ENCODE peak calls at places on chromosome 6, in four cellular contexts. X, F, A and J are unnamed samples.

GRCh38 chr6:3532296-3532916 is 75.6 kb upstream of the SLC22A23 start:
- DNase-seq in A (no peak), X (no peak), F (no peak), J (no peak)

GRCh38 chr6:170178561-170179477 is 112.1 kb downstream of the DLL1 start:
- DNase-seq in X (no peak), F (no peak), A (no peak), J (no peak)

GRCh38 chr6:69861986-69862385 is 4.4 kb upstream of the COL19A1 start:
- DNase-seq in A (no peak), X (no peak), F (no peak), J (no peak)

GRCh38 chr6:127422791-127423190 is 36.4 kb downstream of the KIAA0408 start:
- DNase-seq in A (no peak), X (no peak), F (no peak), J (no peak)

GRCh38 chr6:3990692-3991491 is 88.0 kb downstream of the FAM217A start:
- DNase-seq in X (peak), F (peak), A (peak), J (no peak)

GRCh38 chr6:145814035-145814500 is 527 bp downstream of the FBXO30 start:
- DNase-seq in X (peak), A (no peak), F (peak), J (peak)

GRCh38 chr6:73798592-73798991 is 102.6 kb downstream of the CD109 start:
- DNase-seq in X (peak), F (peak), A (no peak), J (no peak)

GRCh38 chr6:68975064-68975463 is 340.0 kb downstream of the ADGRB3 start:
- DNase-seq in X (no peak), F (no peak), A (no peak), J (no peak)

GRCh38 chr6:159728552-159728951 is 1.2 kb downstream of the WTAP start:
- DNase-seq in F (no peak), X (no peak), A (no peak), J (no peak)

GRCh38 chr6:131924881-131925474 is 26.2 kb downstream of the CCN2 start:
- DNase-seq in F (peak), X (peak), A (no peak), J (no peak)

GRCh38 chr6:163132050-163132750 is 282.3 kb upstream of the QKI start:
- DNase-seq in A (no peak), F (no peak), X (no peak), J (no peak)

GRCh38 chr6:163759542-163759941 is 345.0 kb downstream of the QKI start:
- DNase-seq in A (no peak), F (no peak), X (no peak), J (no peak)

GRCh38 chr6:134145786-134146185 is 93.4 kb upstream of the SLC2A12 start:
- DNase-seq in F (no peak), X (no peak), A (no peak), J (no peak)

GRCh38 chr6:138726066-138727060 is 47.2 kb upstream of the CCDC28A start:
- DNase-seq in X (no peak), A (no peak), F (no peak), J (no peak)

GRCh38 chr6:44475779-44476434 is 88.4 kb downstream of the CDC5L start:
- DNase-seq in A (peak), F (peak), X (peak), J (no peak)

GRCh38 chr6:118725944-118726343 is 74.6 kb upstream of the CEP85L start:
- DNase-seq in F (no peak), X (no peak), A (no peak), J (no peak)

GRCh38 chr6:107185570-107185969 is 70.3 kb upstream of the BEND3 start:
- DNase-seq in A (no peak), F (peak), X (no peak), J (no peak)

GRCh38 chr6:88982720-88983119 is 19.3 kb upstream of the RNGTT start:
- DNase-seq in X (peak), A (peak), F (peak), J (peak)

GRCh38 chr6:170360476-170360875 is 53.9 kb downstream of the FAM120B start:
- DNase-seq in A (no peak), F (no peak), X (no peak), J (no peak)

GRCh38 chr6:79670789-79671188 is 39.7 kb downstream of the SH3BGRL2 start:
- DNase-seq in X (no peak), A (no peak), F (no peak), J (no peak)

GRCh38 chr6:42532038-42532669 is 31.7 kb upstream of the UBR2 start:
- DNase-seq in X (peak), A (peak), F (peak), J (no peak)

GRCh38 chr6:81768150-81768942 is 15.9 kb upstream of the TENT5A start:
- DNase-seq in A (no peak), F (peak), X (no peak), J (no peak)

GRCh38 chr6:117138920-117139319 is 126.4 kb upstream of the VGLL2 start:
- DNase-seq in A (no peak), X (no peak), F (no peak), J (no peak)

GRCh38 chr6:5084192-5084786 is 852 bp upstream of the PPP1R3G start:
- DNase-seq in F (no peak), A (peak), X (no peak), J (no peak)

GRCh38 chr6:162882817-162883481 is 155.2 kb downstream of the PACRG start:
- DNase-seq in F (peak), A (no peak), X (no peak), J (no peak)

DNA sequence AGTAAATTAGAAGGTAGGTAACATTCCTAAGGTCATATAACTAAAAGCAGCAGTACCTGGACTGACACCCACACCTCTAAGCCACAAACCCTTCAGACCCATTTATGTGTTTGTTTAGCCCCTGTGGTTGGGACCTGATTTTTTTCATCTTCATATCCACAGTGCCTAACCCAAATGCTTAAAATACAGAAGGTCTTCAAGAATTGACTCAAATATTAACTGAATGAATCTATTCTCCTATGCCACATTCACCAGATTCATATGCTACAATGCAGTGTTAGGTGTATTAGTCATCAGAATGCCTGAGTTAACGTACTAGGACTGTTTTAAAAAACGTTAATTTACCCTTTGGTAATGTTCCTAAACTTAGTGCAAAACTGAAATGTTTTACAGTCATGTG is 124.8 kb downstream of the AHI1 start:
- DNase-seq in F (no peak), A (no peak), X (no peak), J (no peak)
- TF ChIP-seq SMC3 in F (no peak), A (no peak), X (no peak), J (no peak)

GRCh38 chr6:38420207-38420606 is 219.5 kb downstream of the BTBD9 start:
- DNase-seq in A (no peak), X (no peak), F (no peak), J (no peak)
- TF ChIP-seq JUNB in A (no peak), X (no peak), F (no peak), J (no peak)

DNA sequence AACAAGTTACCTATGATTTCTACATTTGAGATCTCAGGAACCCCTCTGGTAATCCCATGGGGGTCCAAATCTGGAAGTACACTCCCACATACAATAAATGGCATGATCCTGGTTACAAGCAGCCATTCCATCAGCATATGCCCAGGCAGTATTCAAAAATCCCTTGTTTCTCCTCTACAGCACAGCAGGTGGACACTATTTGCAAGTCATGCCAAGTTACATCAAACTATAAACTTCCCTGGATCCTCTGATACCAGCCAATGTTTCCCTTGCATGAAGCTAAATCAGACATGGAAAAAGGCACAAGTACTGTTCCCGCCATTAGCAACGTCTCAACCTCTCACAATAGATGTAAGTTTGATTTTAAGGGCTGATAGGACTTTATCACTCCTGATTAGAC is 134.5 kb upstream of the PRSS16 start:
- DNase-seq in F (no peak), A (no peak), X (no peak), J (no peak)
- TF ChIP-seq SMC3 in F (no peak), A (no peak), X (no peak), J (no peak)

GRCh38 chr6:136784910-136785746 is 7.1 kb downstream of the MAP3K5 start:
- DNase-seq in F (no peak), X (no peak), A (no peak), J (no peak)
- TF ChIP-seq JUNB in F (no peak), X (no peak), A (no peak), J (no peak)

GRCh38 chr6:152981219-152981618 is 1.6 kb downstream of the FBXO5 start:
- DNase-seq in A (no peak), X (no peak), F (no peak), J (no peak)

GRCh38 chr6:152982768-152983636 is at the start of gene FBXO5:
- DNase-seq in X (peak), F (peak), A (peak), J (peak)

GRCh38 chr6:152980656-152981055 is 2.2 kb downstream of the FBXO5 start:
- DNase-seq in X (no peak), A (no peak), F (no peak), J (no peak)

GRCh38 chr6:152983637-152984386 is 971 bp upstream of the FBXO5 start:
- DNase-seq in X (peak), F (peak), A (no peak), J (peak)

DNA sequence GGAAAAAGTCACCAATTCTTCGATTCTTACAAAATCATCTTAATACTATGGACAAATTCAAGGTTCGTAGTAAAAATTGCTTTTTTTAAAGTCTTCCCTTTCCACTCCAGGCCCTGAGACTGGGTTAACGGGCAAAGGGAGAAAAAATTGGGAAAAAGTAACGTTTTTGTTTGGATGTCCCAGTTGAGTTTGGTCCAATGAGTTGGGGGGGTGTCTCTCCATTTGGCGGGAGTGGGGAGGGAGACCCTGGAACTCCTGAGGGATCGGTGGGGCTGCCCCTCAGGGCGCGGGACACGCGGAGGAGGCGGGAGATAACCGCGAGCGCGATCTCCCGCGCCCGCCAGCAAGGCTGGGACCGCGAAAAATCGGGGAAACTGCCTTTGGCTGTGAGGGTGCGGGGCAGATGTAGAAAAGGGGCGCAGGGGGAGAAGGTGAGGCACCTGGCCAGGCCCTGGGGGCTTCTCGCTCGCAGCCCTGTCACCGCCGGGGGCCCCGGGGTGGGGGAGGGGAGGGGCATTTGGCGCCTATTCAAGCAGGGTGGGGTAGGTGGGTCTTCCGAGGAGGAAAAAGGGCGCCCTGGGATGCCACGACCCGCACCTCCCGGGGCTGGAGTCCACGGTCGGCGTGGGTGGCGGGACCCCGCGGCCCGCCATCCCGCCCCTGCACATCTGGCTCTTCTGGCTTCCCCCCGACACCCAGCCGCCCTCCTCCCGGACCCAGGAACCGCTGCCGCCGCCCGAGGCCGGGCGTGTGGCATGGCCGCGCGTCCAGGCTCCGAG is 663 bp downstream of the FBXO5 start:
- DNase-seq in A (peak), X (no peak), F (no peak), J (no peak)
- TF ChIP-seq SMC3 in A (no peak), X (no peak), F (no peak), J (no peak)

GRCh38 chr6:41182069-41183034 is 18.6 kb downstream of the TREML2 start:
- DNase-seq in F (peak), A (peak), X (peak), J (no peak)
- TF ChIP-seq JUNB in F (no peak), A (no peak), X (no peak), J (no peak)

GRCh38 chr6:32952817-32953739 is at the start of gene HLA-DMA:
- DNase-seq in A (peak), X (peak), F (peak), J (peak)

GRCh38 chr6:32949113-32949512 is 3.8 kb downstream of the HLA-DMA start:
- DNase-seq in F (no peak), A (peak), X (no peak), J (no peak)

GRCh38 chr6:32947552-32948465 is 5.1 kb downstream of the HLA-DMA start:
- DNase-seq in X (no peak), A (no peak), F (peak), J (peak)

GRCh38 chr6:32950010-32950409 is 2.9 kb downstream of the HLA-DMA start:
- DNase-seq in X (no peak), F (no peak), A (no peak), J (no peak)

GRCh38 chr6:32950449-32950848 is 2.4 kb downstream of the HLA-DMA start:
- DNase-seq in F (no peak), X (no peak), A (no peak), J (no peak)
- TF ChIP-seq SMC3 in F (no peak), X (no peak), A (no peak), J (no peak)

GRCh38 chr6:84674395-84674794 is 90.0 kb downstream of the TBX18 start:
- DNase-seq in A (no peak), X (no peak), F (no peak), J (no peak)

GRCh38 chr6:84675651-84676050 is 88.7 kb downstream of the TBX18 start:
- DNase-seq in F (no peak), X (no peak), A (no peak), J (no peak)

GRCh38 chr6:84667252-84668213 is 96.9 kb downstream of the TBX18 start:
- DNase-seq in F (no peak), A (no peak), X (no peak), J (no peak)

GRCh38 chr6:84669945-84670344 is 94.5 kb downstream of the TBX18 start:
- DNase-seq in A (no peak), F (no peak), X (no peak), J (no peak)

DNA sequence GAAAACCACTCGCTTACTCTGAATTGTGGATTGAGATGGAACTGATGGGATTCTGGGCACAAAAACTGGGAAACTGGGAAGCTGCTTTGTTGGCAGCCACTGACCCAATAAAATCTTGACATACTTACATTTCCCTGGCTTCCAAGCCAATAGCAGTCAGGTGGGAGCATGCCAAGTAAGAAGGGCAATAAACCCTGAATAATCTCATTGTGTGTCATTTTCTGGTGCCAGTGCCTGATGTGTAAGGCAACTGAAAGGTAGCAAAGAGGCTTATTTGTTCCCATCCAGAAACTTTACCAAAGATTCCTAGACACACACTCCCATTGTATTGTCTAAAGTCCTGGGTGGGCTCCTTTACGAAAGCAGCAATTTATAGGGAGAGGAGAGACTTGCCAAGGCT is 93.2 kb downstream of the TBX18 start:
- DNase-seq in A (no peak), X (no peak), F (no peak), J (no peak)
- TF ChIP-seq JUNB in A (no peak), X (no peak), F (no peak), J (no peak)